ENCODE peak calls at places on chromosome 5, in seven cellular contexts. P, D, J, V, B, Q and K are unnamed samples.
A peak's percentile ranks its signal among the peaks of the same experiment; 100 is the strongest.

GRCh38 chr5:180329606-180330269 is 23.4 kb downstream of the GFPT2 start:
- DNase-seq in P (no peak), D (no peak), J (no peak), V (no peak), B (no peak), Q (no peak), K (no peak)

GRCh38 chr5:137751869-137752491 is 2.2 kb downstream of the HNRNPA0 start:
- DNase-seq in P (no peak), D (no peak), J (no peak), V (no peak), B (peak; percentile 44), Q (no peak), K (no peak)

GRCh38 chr5:131634666-131634995 is 398 bp downstream of the RAPGEF6 start:
- DNase-seq in P (no peak), D (peak; percentile 56), J (peak; percentile 83), V (no peak), B (peak; percentile 68), Q (peak; percentile 67), K (no peak)

GRCh38 chr5:173932695-173933139 is 44.6 kb downstream of the CPEB4 start:
- DNase-seq in P (no peak), D (no peak), J (no peak), V (no peak), B (no peak), Q (no peak), K (no peak)

GRCh38 chr5:22473865-22474264 is 379.3 kb downstream of the CDH12 start:
- DNase-seq in P (no peak), D (no peak), J (no peak), V (no peak), B (no peak), Q (no peak), K (no peak)

GRCh38 chr5:85266692-85267091 is 882.0 kb upstream of the EDIL3 start:
- DNase-seq in P (no peak), D (no peak), J (no peak), V (no peak), B (no peak), Q (no peak), K (no peak)

GRCh38 chr5:103862398-103862797 is 299.8 kb upstream of the NUDT12 start:
- DNase-seq in P (no peak), D (no peak), J (no peak), V (no peak), B (no peak), Q (no peak), K (no peak)

GRCh38 chr5:84257061-84257460 is 127.6 kb downstream of the EDIL3 start:
- DNase-seq in P (no peak), D (no peak), J (no peak), V (no peak), B (no peak), Q (no peak), K (no peak)

GRCh38 chr5:149063017-149063687 is at the start of gene SH3TC2:
- DNase-seq in P (no peak), D (peak; percentile 74), J (peak; percentile 66), V (no peak), B (peak; percentile 59), Q (peak; percentile 89), K (peak; percentile 72)

GRCh38 chr5:118778951-118779350 is 209.4 kb downstream of the DTWD2 start:
- DNase-seq in P (no peak), D (no peak), J (no peak), V (no peak), B (no peak), Q (no peak), K (no peak)

GRCh38 chr5:159850192-159850573 is 66.1 kb upstream of the ADRA1B start:
- DNase-seq in P (no peak), D (no peak), J (no peak), V (no peak), B (no peak), Q (no peak), K (no peak)

GRCh38 chr5:180471866-180472265 is 22.3 kb upstream of the CNOT6 start:
- DNase-seq in P (no peak), D (no peak), J (no peak), V (no peak), B (no peak), Q (no peak), K (no peak)

GRCh38 chr5:101543780-101544179 is 640.7 kb upstream of the ST8SIA4 start:
- DNase-seq in P (no peak), D (no peak), J (no peak), V (no peak), B (no peak), Q (no peak), K (no peak)

GRCh38 chr5:33297760-33298216 is 143.0 kb upstream of the TARS1 start:
- DNase-seq in P (no peak), D (no peak), J (peak; percentile 20), V (no peak), B (no peak), Q (no peak), K (no peak)

GRCh38 chr5:154995679-154996078 is 17.9 kb upstream of the KIF4B start:
- DNase-seq in P (no peak), D (no peak), J (peak; percentile 46), V (no peak), B (no peak), Q (no peak), K (no peak)

GRCh38 chr5:91018712-91019371 is 364.3 kb downstream of the ARRDC3 start:
- DNase-seq in P (no peak), D (no peak), J (no peak), V (no peak), B (no peak), Q (no peak), K (no peak)

GRCh38 chr5:60810438-60811085 is 33.5 kb downstream of the ELOVL7 start:
- DNase-seq in P (no peak), D (no peak), J (no peak), V (no peak), B (no peak), Q (no peak), K (no peak)

GRCh38 chr5:32173394-32174010 is 617 bp downstream of the GOLPH3 start:
- DNase-seq in P (peak; percentile 69), D (peak; percentile 39), J (peak; percentile 58), V (no peak), B (peak; percentile 71), Q (peak; percentile 60), K (peak; percentile 74)

GRCh38 chr5:132820162-132820754 is 7.2 kb downstream of the SOWAHA start:
- DNase-seq in P (peak; percentile 85), D (peak; percentile 88), J (peak; percentile 97), V (peak; percentile 37), B (peak; percentile 97), Q (peak; percentile 96), K (peak; percentile 87)

GRCh38 chr5:179793470-179794139 is at the start of gene LTC4S:
- DNase-seq in P (peak; percentile 85), D (peak; percentile 84), J (no peak), V (no peak), B (peak; percentile 67), Q (peak; percentile 62), K (no peak)

DNA sequence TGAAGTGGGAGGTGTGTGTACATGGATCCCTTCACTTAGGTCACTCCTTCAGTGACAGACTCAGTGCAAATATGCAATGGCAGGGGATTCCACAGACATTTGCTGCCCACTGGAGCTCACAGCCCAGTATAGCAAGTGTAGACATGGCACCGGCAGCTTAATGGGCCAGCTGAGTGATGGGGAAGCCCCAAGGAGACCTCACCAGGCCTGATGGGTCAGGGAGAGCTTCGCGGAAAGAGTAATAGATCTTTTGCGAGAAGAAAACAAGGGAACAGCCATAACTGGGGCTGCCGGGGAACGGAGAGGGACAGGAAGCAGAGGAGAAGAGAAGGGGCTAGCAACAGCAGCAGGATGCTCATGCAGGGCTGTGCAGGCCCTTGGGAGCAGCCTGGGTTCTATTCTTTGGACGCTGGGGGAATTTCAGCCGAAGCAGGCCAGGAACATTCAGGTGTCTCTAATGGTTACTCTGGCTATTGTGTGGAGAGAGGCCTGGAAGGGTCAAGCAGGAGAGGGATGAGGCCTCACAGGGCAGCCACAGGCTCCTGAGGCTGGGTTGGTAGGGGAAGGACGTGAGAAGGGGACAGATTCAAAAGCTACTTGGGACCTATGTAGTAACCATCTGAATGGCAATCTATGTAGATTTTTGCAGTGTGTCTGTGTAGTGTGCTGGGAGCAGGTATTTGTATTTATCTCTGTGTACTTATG is 27.0 kb downstream of the TCF7 start:
- DNase-seq in P (no peak), D (no peak), J (no peak), V (no peak), B (no peak), Q (peak; percentile 25), K (peak; percentile 59)
- TF ChIP-seq CTCF in P (no peak), D (no peak), J (no peak), V (peak; percentile 44), B (no peak), Q (no peak), K (no peak)

GRCh38 chr5:169116961-169117461 is 183.9 kb downstream of the SLIT3 start:
- DNase-seq in P (no peak), D (no peak), J (peak; percentile 70), V (no peak), B (no peak), Q (no peak), K (no peak)
- TF ChIP-seq CTCF in P (no peak), D (no peak), J (no peak), V (no peak), B (no peak), Q (no peak), K (no peak)

DNA sequence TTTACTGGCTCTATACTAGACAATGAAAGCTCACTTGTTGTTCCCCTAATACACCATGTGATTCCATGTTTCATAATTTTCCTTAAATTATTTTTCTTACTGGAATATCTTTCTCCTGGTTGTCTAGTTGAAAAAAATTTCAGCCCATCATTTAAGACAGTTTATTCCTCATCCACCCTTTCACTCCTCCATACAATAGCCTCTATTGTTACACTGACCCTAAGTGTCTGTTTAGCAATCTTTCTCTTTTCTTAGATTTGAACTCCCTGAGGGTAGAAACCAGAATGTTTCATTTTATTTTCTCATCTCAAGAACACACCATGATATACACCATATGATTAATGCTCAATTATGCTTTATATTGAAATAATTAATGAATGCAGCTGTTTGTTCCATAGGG is 413.4 kb upstream of the ITGA1 start:
- DNase-seq in P (no peak), D (no peak), J (no peak), V (no peak), B (no peak), Q (no peak), K (no peak)
- TF ChIP-seq CTCF in P (no peak), D (no peak), J (no peak), V (no peak), B (no peak), Q (no peak), K (no peak)

GRCh38 chr5:64942460-64942859 is 173.7 kb downstream of the CWC27 start:
- DNase-seq in P (no peak), D (no peak), J (no peak), V (no peak), B (no peak), Q (no peak), K (no peak)

GRCh38 chr5:64944868-64945267 is 176.1 kb downstream of the CWC27 start:
- DNase-seq in P (no peak), D (no peak), J (no peak), V (no peak), B (no peak), Q (no peak), K (no peak)

DNA sequence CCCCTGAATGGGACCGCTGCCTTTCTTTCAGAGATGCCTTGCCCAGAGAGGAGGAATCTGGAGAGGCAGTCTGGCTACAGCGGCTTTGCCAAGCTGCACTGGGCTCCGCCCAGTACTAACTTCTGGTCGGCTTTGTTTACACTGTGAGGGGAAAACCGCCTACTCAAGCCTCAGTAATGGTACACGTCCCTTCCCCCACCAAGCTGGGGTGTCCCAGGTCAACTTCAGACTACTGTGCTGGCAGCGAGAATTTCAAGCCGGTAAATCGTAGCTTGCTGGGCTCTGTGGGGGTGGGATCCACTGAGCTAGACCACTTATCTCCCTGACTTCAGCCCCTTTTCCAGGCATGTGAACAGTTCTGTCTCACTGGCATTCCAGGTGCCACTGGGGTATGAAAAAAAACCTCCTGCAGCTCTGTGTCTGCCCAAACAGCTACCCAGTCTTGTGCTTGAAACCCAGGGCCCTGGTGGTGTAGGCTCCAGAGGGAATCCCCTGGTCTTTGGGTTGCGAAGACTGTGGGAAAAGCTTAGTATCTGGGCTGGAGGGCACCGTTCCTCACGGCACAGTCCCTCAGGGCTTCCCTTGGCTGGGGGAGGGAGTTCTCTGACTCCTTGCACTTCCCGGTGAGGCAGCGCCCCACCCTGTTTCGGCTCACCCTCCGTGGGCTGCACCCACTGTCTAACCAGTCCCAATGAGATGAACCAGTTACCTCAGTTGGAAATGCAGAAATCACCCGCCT is 171.2 kb downstream of the CWC27 start:
- DNase-seq in P (peak; percentile 31), D (peak; percentile 21), J (peak; percentile 41), V (no peak), B (peak; percentile 64), Q (no peak), K (no peak)
- TF ChIP-seq CTCF in P (no peak), D (no peak), J (no peak), V (no peak), B (no peak), Q (no peak), K (no peak)